ENCODE peak calls at places on chromosome 9, in seven cellular contexts. N is RCC 7860, J is AG09309, P is AG09319, G is NCI-H774, A is H9, Q is caudate nucleus. S is an unnamed sample.
A peak's percentile ranks its signal among the peaks of the same experiment; 100 is the strongest.

GRCh38 chr9:136399176-136400037 is 563 bp downstream of the SNAPC4 start:
- DNase-seq in N (peak; percentile 45), J (no peak), P (no peak), G (no peak), A (no peak), Q (no peak), S (no peak)

GRCh38 chr9:16867571-16868311 is 2.7 kb downstream of the BNC2 start:
- DNase-seq in N (peak; percentile 59), J (no peak), P (no peak), G (no peak), A (no peak), Q (no peak), S (peak; percentile 47)

GRCh38 chr9:87118594-87118993 is 171.3 kb upstream of the GAS1 start:
- DNase-seq in N (no peak), J (no peak), P (no peak), G (no peak), A (no peak), Q (no peak), S (no peak)

GRCh38 chr9:87149794-87150193 is 202.5 kb upstream of the GAS1 start:
- DNase-seq in N (no peak), J (peak; percentile 39), P (no peak), G (no peak), A (no peak), Q (no peak), S (no peak)

GRCh38 chr9:135294826-135295225 is 184.8 kb upstream of the PPP1R26 start:
- DNase-seq in N (no peak), J (no peak), P (no peak), G (no peak), A (peak; percentile 31), Q (no peak), S (no peak)

GRCh38 chr9:133870598-133871595 is 121.2 kb downstream of the VAV2 start:
- DNase-seq in N (no peak), J (no peak), P (no peak), G (no peak), A (no peak), Q (no peak), S (no peak)

GRCh38 chr9:132748450-132748849 is 78.2 kb downstream of the GTF3C4 start:
- DNase-seq in N (no peak), J (no peak), P (no peak), G (no peak), A (no peak), Q (no peak), S (no peak)

GRCh38 chr9:72718503-72718902 is 197.1 kb downstream of the TMC1 start:
- DNase-seq in N (no peak), J (no peak), P (no peak), G (no peak), A (no peak), Q (no peak), S (no peak)

GRCh38 chr9:88922091-88922490 is 69.2 kb upstream of the S1PR3 start:
- DNase-seq in N (no peak), J (no peak), P (no peak), G (no peak), A (no peak), Q (no peak), S (no peak)

GRCh38 chr9:129597355-129598088 is 23.4 kb downstream of the C9orf50 start:
- DNase-seq in N (no peak), J (no peak), P (no peak), G (no peak), A (peak; percentile 66), Q (no peak), S (no peak)

GRCh38 chr9:99726758-99727157 is 94.9 kb upstream of the NR4A3 start:
- DNase-seq in N (no peak), J (no peak), P (no peak), G (peak; percentile 20), A (no peak), Q (no peak), S (no peak)

GRCh38 chr9:79266986-79267385 is 304.8 kb upstream of the TLE4 start:
- DNase-seq in N (no peak), J (no peak), P (no peak), G (no peak), A (no peak), Q (no peak), S (no peak)

GRCh38 chr9:128642675-128643074 is 14.0 kb downstream of the DYNC2I2 start:
- DNase-seq in N (no peak), J (no peak), P (no peak), G (no peak), A (no peak), Q (no peak), S (no peak)

GRCh38 chr9:33884856-33885701 is 68.1 kb downstream of the UBE2R2 start:
- DNase-seq in N (peak; percentile 7), J (no peak), P (peak; percentile 0), G (peak; percentile 47), A (no peak), Q (no peak), S (no peak)

GRCh38 chr9:111559000-111559610 is 34.1 kb downstream of the ZNF483 start:
- DNase-seq in N (peak; percentile 69), J (no peak), P (no peak), G (no peak), A (no peak), Q (no peak), S (peak; percentile 15)

GRCh38 chr9:125522328-125522725 is 184.7 kb downstream of the MAPKAP1 start:
- DNase-seq in N (peak; percentile 34), J (no peak), P (no peak), G (no peak), A (no peak), Q (no peak), S (no peak)